ENCODE peak calls at places on chromosomes 3 and 15, in ten cellular contexts. N is neuronal stem cell; B is LoVo; E is cortex of kidney; H is naive thymus-derived CD8-positive, alpha-beta T cell; M is heart left ventricle; Q is amygdala; X is stromal cell of bone marrow; R is central memory CD4-positive, alpha-beta T cell; W is left ventricle myocardium superior. Y is an unnamed sample.

GRCh38 chr15:43107741-43108140 is 1.9 kb upstream of the UBR1 start:
- DNase-seq in E (no peak), N (no peak), W (no peak), Q (no peak), B (no peak), X (no peak), M (no peak), R (no peak), H (no peak), Y (no peak)

GRCh38 chr3:166190360-166190759 is 353.1 kb upstream of the BCHE start:
- DNase-seq in B (no peak), E (no peak), Q (no peak), W (no peak), X (no peak), H (no peak), M (no peak), N (no peak), R (no peak), Y (peak; percentile 74)

GRCh38 chr15:58545307-58546065 is 113.7 kb downstream of the LIPC start:
- DNase-seq in W (no peak), X (no peak), R (no peak), B (no peak), Q (no peak), M (no peak), E (no peak), H (no peak), N (no peak), Y (peak; percentile 79)

GRCh38 chr3:61875073-61875472 is 313.7 kb downstream of the PTPRG start:
- DNase-seq in B (no peak), X (no peak), Q (no peak), N (no peak), E (no peak), M (no peak), H (no peak), W (no peak), R (no peak), Y (peak; percentile 29)

GRCh38 chr3:173395412-173396181 is 1.9 kb upstream of the NLGN1 start:
- DNase-seq in R (peak; percentile 41), N (peak; percentile 85), E (peak; percentile 33), Q (peak; percentile 84), H (peak; percentile 13), X (peak; percentile 77), W (peak; percentile 93), B (peak; percentile 84), M (peak; percentile 91), Y (peak; percentile 85)

GRCh38 chr3:112646623-112647022 is 5.7 kb upstream of the CCDC80 start:
- DNase-seq in H (no peak), E (no peak), B (no peak), Q (no peak), X (no peak), W (no peak), N (no peak), M (no peak), R (no peak), Y (no peak)

GRCh38 chr3:129211772-129212171 is 28.1 kb upstream of the CNBP start:
- DNase-seq in R (no peak), H (no peak), Q (no peak), W (peak; percentile 77), X (peak; percentile 57), N (no peak), M (peak; percentile 72), B (peak; percentile 99), E (no peak), Y (peak; percentile 84)

GRCh38 chr3:164221297-164221696 is 857.0 kb downstream of the SI start:
- DNase-seq in H (no peak), W (no peak), B (no peak), N (no peak), Q (no peak), R (no peak), E (no peak), M (no peak), X (no peak), Y (no peak)

GRCh38 chr3:160006282-160007163 is 17.9 kb downstream of the IL12A start:
- DNase-seq in W (peak; percentile 43), E (no peak), M (no peak), Q (peak; percentile 15), R (no peak), H (no peak), X (peak; percentile 57), N (peak; percentile 49), B (peak; percentile 72), Y (peak; percentile 39)

GRCh38 chr15:88911766-88912118 is 1.4 kb downstream of the MFGE8 start:
- DNase-seq in X (no peak), R (no peak), W (peak; percentile 70), M (no peak), N (no peak), H (no peak), B (peak; percentile 51), Q (no peak), E (no peak), Y (peak; percentile 70)

GRCh38 chr15:70341566-70341965 is 243.8 kb upstream of the TLE3 start:
- DNase-seq in R (no peak), X (no peak), H (no peak), N (no peak), Q (no peak), E (no peak), B (no peak), W (no peak), M (no peak), Y (no peak)

GRCh38 chr15:48380183-48380582 is 49.0 kb downstream of the DUT start:
- DNase-seq in H (no peak), Q (no peak), N (no peak), X (no peak), R (no peak), B (no peak), M (no peak), E (no peak), W (no peak), Y (no peak)

GRCh38 chr15:92930776-92931175 is 30.7 kb downstream of the CHD2 start:
- DNase-seq in E (no peak), W (no peak), X (peak; percentile 87), N (no peak), H (no peak), B (no peak), Q (no peak), M (no peak), R (no peak), Y (peak; percentile 95)

GRCh38 chr3:66406186-66406585 is 94.6 kb downstream of the LRIG1 start:
- DNase-seq in E (no peak), R (no peak), B (no peak), X (no peak), W (peak; percentile 57), M (no peak), H (no peak), Q (peak; percentile 46), N (no peak), Y (no peak)

GRCh38 chr15:36778516-36778915 is 199.1 kb downstream of the CDIN1 start:
- DNase-seq in M (no peak), B (no peak), W (no peak), Q (no peak), X (peak; percentile 43), E (no peak), R (no peak), N (no peak), H (no peak), Y (peak; percentile 79)

GRCh38 chr3:132254076-132254755 is 63.0 kb upstream of the ACP3 start:
- DNase-seq in W (no peak), N (no peak), X (no peak), R (no peak), B (no peak), Q (no peak), H (no peak), M (no peak), E (no peak), Y (peak; percentile 20)

GRCh38 chr15:42693942-42694341 is 43.0 kb downstream of the CDAN1 start:
- DNase-seq in R (no peak), E (no peak), M (no peak), N (no peak), B (no peak), H (no peak), W (no peak), X (no peak), Q (no peak), Y (no peak)

GRCh38 chr3:46399557-46399956 is 7.3 kb downstream of the CCR5AS start:
- DNase-seq in B (no peak), N (no peak), W (no peak), M (no peak), H (no peak), Q (no peak), X (no peak), R (no peak), E (no peak), Y (peak; percentile 12)

GRCh38 chr15:91855684-91856553 is 2.4 kb downstream of the SLCO3A1 start:
- DNase-seq in H (no peak), E (no peak), Q (no peak), W (no peak), B (peak; percentile 31), R (no peak), X (no peak), N (peak; percentile 9), M (no peak), Y (no peak)

Y was measured in astrocyte.